ENCODE peak calls at places on chromosomes 3 and 15, in four cellular contexts. W is naive thymus-derived CD8-positive, alpha-beta T cell; Y is breast epithelium; K is CD8-positive, alpha-beta T cell. D is an unnamed sample.

GRCh38 chr15:99029358-99029871 is 21.8 kb upstream of the PGPEP1L start:
- DNase-seq in Y (no peak), K (peak), W (no peak), D (peak)

GRCh38 chr3:141909408-141909807 is 33.0 kb downstream of the ATP1B3 start:
- DNase-seq in W (no peak), K (no peak), Y (no peak), D (no peak)

GRCh38 chr3:127953636-127954035 is 38.6 kb downstream of the KBTBD12 start:
- DNase-seq in K (no peak), Y (no peak), W (no peak), D (no peak)

GRCh38 chr3:14634763-14635400 is 16.7 kb upstream of the CCDC174 start:
- DNase-seq in K (no peak), W (no peak), Y (no peak), D (no peak)

GRCh38 chr3:72289708-72290104 is 504.8 kb upstream of the PROK2 start:
- DNase-seq in K (no peak), Y (no peak), W (no peak), D (no peak)

GRCh38 chr3:17546500-17546899 is 195.9 kb downstream of the TBC1D5 start:
- DNase-seq in Y (no peak), W (no peak), K (no peak), D (no peak)

GRCh38 chr3:110165753-110166152 is 828.4 kb upstream of the DPPA4 start:
- DNase-seq in K (no peak), Y (no peak), W (no peak), D (no peak)

GRCh38 chr3:123606527-123606926 is 21.7 kb upstream of the HACD2 start:
- DNase-seq in W (no peak), Y (no peak), K (no peak), D (no peak)

GRCh38 chr15:63752075-63752684 is 81.6 kb downstream of the HERC1 start:
- DNase-seq in W (peak), K (no peak), Y (no peak), D (no peak)

GRCh38 chr3:45555154-45555591 is 39.4 kb upstream of the LIMD1 start:
- DNase-seq in W (no peak), K (no peak), Y (no peak), D (no peak)

GRCh38 chr3:111668912-111669488 is 73.9 kb upstream of the ZBED2 start:
- DNase-seq in K (no peak), W (peak), Y (no peak), D (no peak)

GRCh38 chr3:186976802-186977201 is 46.5 kb downstream of the ST6GAL1 start:
- DNase-seq in K (no peak), Y (no peak), W (no peak), D (no peak)

GRCh38 chr15:75589071-75589470 is 10.0 kb upstream of the PTPN9 start:
- DNase-seq in W (no peak), Y (no peak), K (no peak), D (no peak)

GRCh38 chr15:80090041-80090440 is 30.6 kb downstream of the ZFAND6 start:
- DNase-seq in Y (no peak), K (no peak), W (no peak), D (no peak)